ENCODE peak calls at places on chromosomes 7 and 10, in six cellular contexts. One of them, this sample, is unnamed.

GRCh38 chr7:74452748-74453320 is 872 bp upstream of the GTF2IRD1 start:
- DNase-seq in adrenal gland: peak; percentile 92
- DNase-seq in A549: peak; percentile 34
- DNase-seq in K562: peak; percentile 39
- DNase-seq in heart right ventricle: no peak
- DNase-seq in heart left ventricle: peak; percentile 51
- DNase-seq in this sample: no peak

GRCh38 chr10:46552526-46553237 is 3.8 kb downstream of the GPRIN2 start:
- DNase-seq in heart right ventricle: no peak
- DNase-seq in adrenal gland: no peak
- DNase-seq in heart left ventricle: peak; percentile 60
- DNase-seq in K562: no peak
- DNase-seq in A549: no peak
- DNase-seq in this sample: peak; percentile 60

GRCh38 chr7:995571-995970 is 12.6 kb downstream of the CYP2W1 start:
- DNase-seq in adrenal gland: no peak
- DNase-seq in A549: no peak
- DNase-seq in K562: no peak
- DNase-seq in heart left ventricle: no peak
- DNase-seq in heart right ventricle: no peak
- DNase-seq in this sample: no peak

GRCh38 chr10:130261766-130262165 is 125.6 kb downstream of the GLRX3 start:
- DNase-seq in adrenal gland: no peak
- DNase-seq in heart right ventricle: no peak
- DNase-seq in K562: no peak
- DNase-seq in heart left ventricle: no peak
- DNase-seq in A549: no peak
- DNase-seq in this sample: no peak

GRCh38 chr7:139571651-139572050 is 48.2 kb downstream of the CLEC2L start:
- DNase-seq in K562: no peak
- DNase-seq in heart left ventricle: no peak
- DNase-seq in adrenal gland: no peak
- DNase-seq in A549: no peak
- DNase-seq in heart right ventricle: no peak
- DNase-seq in this sample: no peak

GRCh38 chr10:4051011-4051407 is 266.0 kb upstream of the KLF6 start:
- DNase-seq in adrenal gland: peak; percentile 29
- DNase-seq in heart left ventricle: no peak
- DNase-seq in K562: no peak
- DNase-seq in heart right ventricle: no peak
- DNase-seq in A549: no peak
- DNase-seq in this sample: peak; percentile 81

GRCh38 chr10:117980216-117980615 is 66.5 kb downstream of the RAB11FIP2 start:
- DNase-seq in heart left ventricle: no peak
- DNase-seq in heart right ventricle: no peak
- DNase-seq in K562: no peak
- DNase-seq in adrenal gland: no peak
- DNase-seq in A549: peak; percentile 24
- DNase-seq in this sample: no peak

GRCh38 chr10:75350791-75351190 is 50.8 kb downstream of the ZNF503 start:
- DNase-seq in K562: no peak
- DNase-seq in adrenal gland: no peak
- DNase-seq in A549: peak; percentile 26
- DNase-seq in heart left ventricle: no peak
- DNase-seq in heart right ventricle: no peak
- DNase-seq in this sample: no peak

GRCh38 chr7:130943336-130943901 is 209.4 kb upstream of the KLF14 start:
- DNase-seq in heart left ventricle: no peak
- DNase-seq in adrenal gland: no peak
- DNase-seq in K562: peak; percentile 56
- DNase-seq in heart right ventricle: no peak
- DNase-seq in A549: peak; percentile 52
- DNase-seq in this sample: no peak

GRCh38 chr7:114534957-114535356 is 120.3 kb downstream of the FOXP2 start:
- DNase-seq in heart right ventricle: no peak
- DNase-seq in K562: no peak
- DNase-seq in heart left ventricle: no peak
- DNase-seq in adrenal gland: no peak
- DNase-seq in A549: no peak
- DNase-seq in this sample: no peak

GRCh38 chr10:102504179-102504975 is 605 bp downstream of the SUFU start:
- DNase-seq in heart left ventricle: no peak
- DNase-seq in A549: no peak
- DNase-seq in K562: peak; percentile 9
- DNase-seq in adrenal gland: peak; percentile 46
- DNase-seq in heart right ventricle: peak; percentile 37
- DNase-seq in this sample: no peak

GRCh38 chr10:95832216-95833037 is 75.3 kb upstream of the CC2D2B start:
- DNase-seq in A549: no peak
- DNase-seq in heart right ventricle: no peak
- DNase-seq in heart left ventricle: no peak
- DNase-seq in K562: no peak
- DNase-seq in adrenal gland: no peak
- DNase-seq in this sample: no peak

GRCh38 chr7:17985473-17986239 is 42.0 kb downstream of the PRPS1L1 start:
- DNase-seq in adrenal gland: no peak
- DNase-seq in heart left ventricle: no peak
- DNase-seq in K562: no peak
- DNase-seq in A549: no peak
- DNase-seq in heart right ventricle: no peak
- DNase-seq in this sample: no peak

GRCh38 chr10:98272690-98273453 is 4.9 kb upstream of the LOXL4 start:
- DNase-seq in K562: no peak
- DNase-seq in heart left ventricle: no peak
- DNase-seq in A549: no peak
- DNase-seq in adrenal gland: no peak
- DNase-seq in heart right ventricle: no peak
- DNase-seq in this sample: no peak

GRCh38 chr10:118840071-118840775 is 85.5 kb upstream of the CACUL1 start:
- DNase-seq in adrenal gland: no peak
- DNase-seq in heart right ventricle: no peak
- DNase-seq in heart left ventricle: no peak
- DNase-seq in K562: peak; percentile 15
- DNase-seq in A549: no peak
- DNase-seq in this sample: no peak

GRCh38 chr7:44977304-44977858 is 1.4 kb downstream of the MYO1G start:
- DNase-seq in A549: no peak
- DNase-seq in heart right ventricle: no peak
- DNase-seq in heart left ventricle: no peak
- DNase-seq in adrenal gland: no peak
- DNase-seq in K562: peak; percentile 22
- DNase-seq in this sample: no peak

GRCh38 chr10:78465456-78465855 is 431.8 kb downstream of the RPS24 start:
- DNase-seq in A549: no peak
- DNase-seq in adrenal gland: no peak
- DNase-seq in heart left ventricle: no peak
- DNase-seq in heart right ventricle: no peak
- DNase-seq in K562: no peak
- DNase-seq in this sample: no peak

GRCh38 chr7:121504478-121504877 is 108.4 kb upstream of the FAM3C start:
- DNase-seq in K562: no peak
- DNase-seq in heart right ventricle: no peak
- DNase-seq in adrenal gland: peak; percentile 46
- DNase-seq in A549: peak; percentile 14
- DNase-seq in heart left ventricle: no peak
- DNase-seq in this sample: peak; percentile 69

GRCh38 chr10:118047363-118047719 is 600 bp upstream of the RAB11FIP2 start:
- DNase-seq in K562: peak; percentile 7
- DNase-seq in adrenal gland: peak; percentile 36
- DNase-seq in heart left ventricle: peak; percentile 44
- DNase-seq in A549: peak; percentile 11
- DNase-seq in heart right ventricle: peak; percentile 11
- DNase-seq in this sample: no peak

GRCh38 chr7:34748244-34749039 is 90.4 kb downstream of the NPSR1 start:
- DNase-seq in heart left ventricle: peak; percentile 79
- DNase-seq in K562: no peak
- DNase-seq in adrenal gland: peak; percentile 94
- DNase-seq in heart right ventricle: peak; percentile 68
- DNase-seq in A549: peak; percentile 74
- DNase-seq in this sample: no peak

GRCh38 chr10:75146780-75147179 is 35.3 kb downstream of the SAMD8 start:
- DNase-seq in adrenal gland: no peak
- DNase-seq in heart left ventricle: no peak
- DNase-seq in A549: no peak
- DNase-seq in heart right ventricle: no peak
- DNase-seq in K562: no peak
- DNase-seq in this sample: no peak

GRCh38 chr7:149430197-149430596 is 30.7 kb downstream of the ZNF777 start:
- DNase-seq in adrenal gland: no peak
- DNase-seq in A549: no peak
- DNase-seq in heart right ventricle: no peak
- DNase-seq in K562: no peak
- DNase-seq in heart left ventricle: no peak
- DNase-seq in this sample: no peak

GRCh38 chr7:91054374-91054773 is 209.9 kb upstream of the FZD1 start:
- DNase-seq in A549: no peak
- DNase-seq in adrenal gland: no peak
- DNase-seq in K562: no peak
- DNase-seq in heart left ventricle: no peak
- DNase-seq in heart right ventricle: no peak
- DNase-seq in this sample: no peak

GRCh38 chr10:100739516-100740368 is 5.6 kb upstream of the PAX2 start:
- DNase-seq in heart right ventricle: no peak
- DNase-seq in A549: peak; percentile 71
- DNase-seq in K562: no peak
- DNase-seq in heart left ventricle: no peak
- DNase-seq in adrenal gland: no peak
- DNase-seq in this sample: no peak

GRCh38 chr10:100742936-100743335 is 2.4 kb upstream of the PAX2 start:
- DNase-seq in heart left ventricle: no peak
- DNase-seq in heart right ventricle: no peak
- DNase-seq in K562: no peak
- DNase-seq in adrenal gland: no peak
- DNase-seq in A549: no peak
- DNase-seq in this sample: no peak

GRCh38 chr10:100740476-100741341 is 4.7 kb upstream of the PAX2 start:
- DNase-seq in A549: no peak
- DNase-seq in heart right ventricle: no peak
- DNase-seq in adrenal gland: no peak
- DNase-seq in heart left ventricle: no peak
- DNase-seq in K562: no peak
- DNase-seq in this sample: no peak

GRCh38 chr10:100742067-100742771 is 3.2 kb upstream of the PAX2 start:
- DNase-seq in K562: no peak
- DNase-seq in heart right ventricle: no peak
- DNase-seq in A549: no peak
- DNase-seq in heart left ventricle: no peak
- DNase-seq in adrenal gland: no peak
- DNase-seq in this sample: no peak

GRCh38 chr10:100741386-100742066 is 3.9 kb upstream of the PAX2 start:
- DNase-seq in heart right ventricle: no peak
- DNase-seq in adrenal gland: no peak
- DNase-seq in heart left ventricle: no peak
- DNase-seq in A549: no peak
- DNase-seq in K562: no peak
- DNase-seq in this sample: no peak
- H3K4me3 ChIP-seq in heart right ventricle: no peak overlapping the region
- H3K4me3 ChIP-seq in adrenal gland: no peak overlapping the region
- H3K4me3 ChIP-seq in heart left ventricle: no peak overlapping the region
- H3K4me3 ChIP-seq in A549: no peak overlapping the region
- H3K4me3 ChIP-seq in K562: no peak overlapping the region
- H3K4me3 ChIP-seq in this sample: no peak overlapping the region

GRCh38 chr10:121698336-121698735 is 100.1 kb upstream of the FGFR2 start:
- DNase-seq in heart right ventricle: no peak
- DNase-seq in adrenal gland: no peak
- DNase-seq in K562: no peak
- DNase-seq in A549: no peak
- DNase-seq in heart left ventricle: no peak
- DNase-seq in this sample: no peak

GRCh38 chr10:121696854-121697253 is 98.6 kb upstream of the FGFR2 start:
- DNase-seq in A549: peak; percentile 18
- DNase-seq in adrenal gland: peak; percentile 33
- DNase-seq in K562: peak; percentile 21
- DNase-seq in heart left ventricle: no peak
- DNase-seq in heart right ventricle: no peak
- DNase-seq in this sample: no peak

GRCh38 chr10:121698902-121699301 is 100.7 kb upstream of the FGFR2 start:
- DNase-seq in K562: no peak
- DNase-seq in heart right ventricle: no peak
- DNase-seq in A549: no peak
- DNase-seq in adrenal gland: no peak
- DNase-seq in heart left ventricle: no peak
- DNase-seq in this sample: no peak

GRCh38 chr10:121702351-121703320 is 104.4 kb upstream of the FGFR2 start:
- DNase-seq in A549: peak; percentile 13
- DNase-seq in heart left ventricle: no peak
- DNase-seq in adrenal gland: no peak
- DNase-seq in heart right ventricle: no peak
- DNase-seq in K562: no peak
- DNase-seq in this sample: no peak

GRCh38 chr10:121700416-121700815 is 102.2 kb upstream of the FGFR2 start:
- DNase-seq in K562: no peak
- DNase-seq in heart right ventricle: no peak
- DNase-seq in A549: no peak
- DNase-seq in heart left ventricle: no peak
- DNase-seq in adrenal gland: no peak
- DNase-seq in this sample: no peak
- TF ChIP-seq CTCF in K562: no peak
- TF ChIP-seq CTCF in heart right ventricle: no peak
- TF ChIP-seq CTCF in A549: no peak
- TF ChIP-seq CTCF in heart left ventricle: no peak
- TF ChIP-seq CTCF in adrenal gland: no peak
- TF ChIP-seq CTCF in this sample: no peak

DNA sequence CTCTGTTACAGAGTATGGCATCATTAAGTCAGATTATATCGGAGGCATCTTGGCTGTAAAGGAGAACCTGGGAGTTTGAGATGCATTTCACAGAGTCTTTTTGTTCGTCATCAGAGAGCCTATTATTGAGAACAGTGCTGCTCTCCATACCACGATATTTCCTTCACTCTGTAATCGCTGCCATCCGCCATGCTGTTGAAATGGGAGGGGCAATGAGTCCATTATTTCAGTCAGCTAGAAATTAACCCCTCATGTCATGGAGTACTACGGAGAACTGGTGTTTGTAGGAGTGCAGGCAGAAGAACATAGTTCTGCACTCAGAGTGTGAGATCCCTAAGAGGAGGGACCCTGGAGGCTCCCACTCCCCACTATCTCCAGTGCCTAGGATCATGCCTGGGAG is 59.2 kb downstream of the SLC16A12 start:
- DNase-seq in A549: no peak
- DNase-seq in adrenal gland: no peak
- DNase-seq in heart right ventricle: no peak
- DNase-seq in K562: no peak
- DNase-seq in heart left ventricle: no peak
- DNase-seq in this sample: no peak
- H3K4me3 ChIP-seq in A549: no peak overlapping the region
- H3K4me3 ChIP-seq in adrenal gland: no peak overlapping the region
- H3K4me3 ChIP-seq in heart right ventricle: no peak overlapping the region
- H3K4me3 ChIP-seq in K562: no peak overlapping the region
- H3K4me3 ChIP-seq in heart left ventricle: no peak overlapping the region
- H3K4me3 ChIP-seq in this sample: no peak overlapping the region

DNA sequence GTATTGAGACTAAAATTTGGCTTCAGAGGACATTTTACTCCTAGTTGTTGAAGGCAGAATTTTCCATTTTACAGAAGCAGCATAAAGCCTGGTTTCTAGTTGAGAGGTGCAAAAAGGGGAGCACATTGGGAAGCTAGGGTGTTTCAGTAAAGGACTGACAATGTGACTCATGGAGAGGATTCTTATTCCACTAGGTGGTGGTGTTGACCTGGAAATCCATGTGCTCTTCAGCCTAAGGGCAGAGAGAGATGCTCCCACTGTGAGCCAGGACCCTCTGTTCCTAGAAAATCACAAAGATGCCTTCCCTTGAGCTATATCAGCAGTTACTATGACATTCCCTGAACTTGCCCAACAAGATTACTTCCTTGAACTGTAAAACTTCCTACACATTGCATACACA is 687.8 kb downstream of the IPMK start:
- DNase-seq in A549: peak; percentile 2
- DNase-seq in heart right ventricle: no peak
- DNase-seq in heart left ventricle: no peak
- DNase-seq in adrenal gland: no peak
- DNase-seq in K562: no peak
- DNase-seq in this sample: no peak
- TF ChIP-seq CTCF in A549: peak; percentile 61
- TF ChIP-seq CTCF in heart right ventricle: peak; percentile 49
- TF ChIP-seq CTCF in heart left ventricle: peak; percentile 21
- TF ChIP-seq CTCF in adrenal gland: peak; percentile 22
- TF ChIP-seq CTCF in K562: no peak
- TF ChIP-seq CTCF in this sample: peak; percentile 49